ENCODE peak calls at places on chromosomes 4 and X, in six cellular contexts. G is SK-N-SH, Y is body of pancreas, E is mesenchymal stem cell, L is adipocyte, V is tibial artery. N is an unnamed sample. For H3K36me3, the result is how much of the 10 kb centered on the place peaks cover.

GRCh38 chr4:101911616-101912015 is 121.1 kb downstream of the BANK1 start:
- DNase-seq in Y (no peak), E (no peak), V (no peak), L (no peak), G (no peak), N (no peak)

GRCh38 chr4:107283587-107284559 is 247.8 kb upstream of the DKK2 start:
- DNase-seq in V (no peak), Y (no peak), G (peak), E (peak), L (peak), N (no peak)

GRCh38 chr4:139242511-139243051 is 37.4 kb downstream of the MGARP start:
- DNase-seq in Y (no peak), E (peak), G (no peak), L (peak), V (no peak), N (peak)

GRCh38 chr4:184329235-184330007 is 111.7 kb upstream of the ENPP6 start:
- DNase-seq in E (no peak), V (no peak), L (no peak), G (no peak), Y (peak), N (peak)

GRCh38 chr4:184330008-184330400 is 112.3 kb upstream of the ENPP6 start:
- DNase-seq in V (peak), G (no peak), E (no peak), Y (no peak), L (no peak), N (no peak)

GRCh38 chrX:115360220-115360781 is 70.8 kb downstream of the LUZP4 start:
- DNase-seq in V (no peak), E (no peak), L (no peak), Y (no peak), G (no peak), N (no peak)

GRCh38 chr4:89788243-89789072 is 48.5 kb downstream of the SNCA start:
- DNase-seq in V (peak), E (peak), L (peak), G (no peak), Y (peak), N (no peak)

GRCh38 chrX:105226499-105226898 is 6.0 kb upstream of the TEX13A start:
- DNase-seq in V (no peak), Y (no peak), G (no peak), L (no peak), E (no peak), N (no peak)

GRCh38 chrX:13432776-13433605 is 113.1 kb upstream of the ATXN3L start:
- DNase-seq in G (no peak), V (no peak), Y (no peak), L (peak), E (peak), N (no peak)

GRCh38 chr4:3044812-3045499 is 29.4 kb downstream of the HTT-AS start:
- DNase-seq in L (no peak), V (no peak), Y (no peak), E (no peak), G (no peak), N (no peak)
- H3K4me3 ChIP-seq in L (no peak), V (no peak), Y (no peak), E (no peak), G (no peak), N (no peak)

DNA sequence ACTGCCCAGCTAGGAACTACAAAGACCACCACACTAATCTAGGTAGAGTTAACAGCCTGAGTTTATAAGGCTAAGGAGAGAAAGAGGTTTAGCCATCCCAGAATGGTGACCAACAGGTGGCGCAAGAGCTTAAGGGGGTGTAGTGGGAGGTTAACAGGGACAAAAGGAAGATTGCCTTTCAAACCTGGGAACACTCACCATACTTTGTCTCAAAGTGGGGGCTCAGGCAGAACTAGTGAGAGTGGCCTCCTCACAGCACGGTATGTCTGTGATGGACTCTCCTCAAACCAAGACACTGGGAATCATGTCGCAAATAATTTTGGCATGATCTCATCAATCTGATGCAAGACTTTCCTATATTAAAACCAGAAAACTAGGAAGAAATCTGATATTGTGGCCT is 23.4 kb downstream of the CCNI start:
- DNase-seq in L (peak), Y (peak), V (no peak), E (peak), G (no peak), N (peak)
- H3K36me3 ChIP-seq in L (half or more), Y (under half), V (half or more), E (half or more), G (half or more), N (under half)

GRCh38 chrX:28347526-28347925 is 239.7 kb upstream of the IL1RAPL1 start:
- DNase-seq in V (no peak), Y (no peak), G (no peak), E (no peak), L (no peak), N (no peak)
- H3K4me3 ChIP-seq in V (no peak), Y (no peak), G (no peak), E (no peak), L (no peak), N (no peak)

DNA sequence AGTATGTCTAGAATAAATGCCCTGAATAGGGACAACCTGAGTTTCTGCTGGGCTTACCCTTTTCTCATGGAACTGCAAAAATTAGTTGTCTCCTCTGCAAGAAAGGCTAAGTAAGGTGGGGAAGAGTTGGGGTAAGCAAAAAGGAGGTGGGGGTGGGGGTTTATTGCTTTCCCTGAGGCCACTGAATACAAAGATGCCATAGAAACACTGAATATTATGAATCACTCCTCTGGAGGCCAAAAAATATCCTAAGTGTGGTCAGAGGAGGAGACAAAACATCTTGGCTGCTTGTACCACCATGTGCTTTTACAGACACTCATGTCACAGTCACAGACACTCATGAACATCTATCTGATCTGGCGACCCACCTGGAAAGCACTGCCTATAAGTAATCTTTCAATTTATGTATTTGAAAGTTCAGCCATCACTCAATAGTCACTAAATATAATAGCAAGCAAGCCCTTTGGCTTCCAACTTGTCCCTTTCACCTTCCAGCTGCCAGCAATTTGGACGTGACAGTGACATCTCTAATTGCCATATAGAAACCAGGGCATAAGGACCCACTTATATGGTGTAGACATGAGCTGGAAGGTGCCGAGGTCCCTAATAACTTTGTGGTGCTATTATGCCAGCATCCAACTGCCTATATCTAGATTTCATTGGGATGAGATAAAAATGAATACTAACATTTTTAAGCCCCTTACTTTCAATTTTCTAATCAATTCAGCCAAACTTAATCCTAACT is 122.7 kb upstream of the CBR4 start:
- DNase-seq in G (no peak), V (no peak), L (no peak), Y (no peak), E (no peak), N (no peak)
- H3K36me3 ChIP-seq in G (half or more), V (under half), L (half or more), Y (under half), E (half or more), N (under half)

DNA sequence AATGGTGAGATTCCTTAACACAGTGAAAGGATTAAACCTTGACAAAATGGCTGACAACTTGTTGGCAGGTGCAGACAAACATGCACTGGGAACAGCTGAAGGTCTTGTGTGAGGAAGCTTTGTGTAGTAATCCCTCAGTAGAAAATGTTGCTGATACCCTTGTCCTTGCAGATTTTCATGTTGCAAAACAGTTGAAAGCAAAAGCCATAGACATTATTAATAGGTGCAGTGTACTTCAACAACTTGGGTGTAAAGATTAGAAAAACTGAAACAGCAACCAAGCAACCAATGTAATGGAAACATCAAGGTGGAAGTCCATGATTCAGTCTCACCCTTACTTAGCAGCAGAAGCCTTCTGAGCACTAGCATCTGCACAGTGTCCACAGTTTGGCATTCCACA is 29.8 kb downstream of the UGT2B7 start:
- DNase-seq in Y (no peak), L (no peak), V (no peak), E (no peak), G (no peak), N (no peak)
- H3K4me3 ChIP-seq in Y (no peak), L (no peak), V (no peak), E (no peak), G (no peak), N (no peak)